ENCODE peak calls at places on chromosomes 13 and 19, in ten cellular contexts. One of them, this sample, is unnamed. For H3K4me1, the result is how much of the 10 kb centered on the place peaks cover.

GRCh38 chr19:58261600-58261967 is 17.2 kb upstream of the ZNF8 start:
- DNase-seq in mesendoderm: peak
- DNase-seq in GM23248: peak
- DNase-seq in H1: no peak
- DNase-seq in A549: no peak
- DNase-seq in IMR-90: no peak
- DNase-seq in OCI-LY7: no peak
- DNase-seq in neural progenitor cell: no peak
- DNase-seq in trophoblast cell: no peak
- DNase-seq in SK-N-SH: no peak
- DNase-seq in this sample: no peak

GRCh38 chr13:72304121-72304745 is 423.2 kb downstream of the MZT1 start:
- DNase-seq in mesendoderm: no peak
- DNase-seq in neural progenitor cell: no peak
- DNase-seq in GM23248: no peak
- DNase-seq in SK-N-SH: no peak
- DNase-seq in A549: no peak
- DNase-seq in OCI-LY7: no peak
- DNase-seq in trophoblast cell: no peak
- DNase-seq in H1: no peak
- DNase-seq in IMR-90: no peak
- DNase-seq in this sample: no peak

GRCh38 chr19:28913626-28914025 is 299.3 kb downstream of the UQCRFS1 start:
- DNase-seq in GM23248: no peak
- DNase-seq in mesendoderm: no peak
- DNase-seq in SK-N-SH: no peak
- DNase-seq in neural progenitor cell: no peak
- DNase-seq in OCI-LY7: no peak
- DNase-seq in A549: no peak
- DNase-seq in H1: no peak
- DNase-seq in IMR-90: no peak
- DNase-seq in trophoblast cell: no peak
- DNase-seq in this sample: no peak

GRCh38 chr19:4058696-4059492 is 7.8 kb downstream of the ZBTB7A start:
- DNase-seq in trophoblast cell: no peak
- DNase-seq in GM23248: peak
- DNase-seq in mesendoderm: no peak
- DNase-seq in H1: no peak
- DNase-seq in OCI-LY7: no peak
- DNase-seq in SK-N-SH: no peak
- DNase-seq in A549: no peak
- DNase-seq in IMR-90: no peak
- DNase-seq in neural progenitor cell: no peak
- DNase-seq in this sample: peak

GRCh38 chr13:98273824-98274786 is 97.0 kb upstream of the RNF113B start:
- DNase-seq in H1: no peak
- DNase-seq in OCI-LY7: no peak
- DNase-seq in neural progenitor cell: peak
- DNase-seq in mesendoderm: peak
- DNase-seq in IMR-90: peak
- DNase-seq in SK-N-SH: no peak
- DNase-seq in A549: no peak
- DNase-seq in trophoblast cell: no peak
- DNase-seq in GM23248: no peak
- DNase-seq in this sample: peak

GRCh38 chr19:10724573-10725071 is 6.7 kb downstream of the DNM2 start:
- DNase-seq in neural progenitor cell: no peak
- DNase-seq in IMR-90: no peak
- DNase-seq in GM23248: peak
- DNase-seq in SK-N-SH: peak
- DNase-seq in H1: no peak
- DNase-seq in A549: no peak
- DNase-seq in trophoblast cell: peak
- DNase-seq in mesendoderm: no peak
- DNase-seq in OCI-LY7: no peak
- DNase-seq in this sample: no peak

GRCh38 chr19:14006766-14007562 is 844 bp upstream of the RFX1 start:
- DNase-seq in neural progenitor cell: no peak
- DNase-seq in OCI-LY7: no peak
- DNase-seq in SK-N-SH: peak
- DNase-seq in H1: no peak
- DNase-seq in GM23248: no peak
- DNase-seq in IMR-90: no peak
- DNase-seq in A549: no peak
- DNase-seq in mesendoderm: no peak
- DNase-seq in trophoblast cell: peak
- DNase-seq in this sample: peak

GRCh38 chr19:49915271-49915670 is 13.7 kb upstream of the ATF5 start:
- DNase-seq in GM23248: no peak
- DNase-seq in SK-N-SH: no peak
- DNase-seq in neural progenitor cell: no peak
- DNase-seq in mesendoderm: no peak
- DNase-seq in IMR-90: no peak
- DNase-seq in trophoblast cell: no peak
- DNase-seq in H1: no peak
- DNase-seq in OCI-LY7: no peak
- DNase-seq in A549: no peak
- DNase-seq in this sample: no peak

GRCh38 chr13:39023761-39024160 is 14.1 kb downstream of the PROSER1 start:
- DNase-seq in SK-N-SH: no peak
- DNase-seq in neural progenitor cell: no peak
- DNase-seq in IMR-90: peak
- DNase-seq in OCI-LY7: no peak
- DNase-seq in H1: no peak
- DNase-seq in A549: no peak
- DNase-seq in trophoblast cell: peak
- DNase-seq in mesendoderm: peak
- DNase-seq in GM23248: no peak
- DNase-seq in this sample: no peak

GRCh38 chr13:39023316-39023715 is 14.6 kb downstream of the PROSER1 start:
- DNase-seq in H1: no peak
- DNase-seq in SK-N-SH: no peak
- DNase-seq in neural progenitor cell: no peak
- DNase-seq in A549: no peak
- DNase-seq in OCI-LY7: no peak
- DNase-seq in mesendoderm: peak
- DNase-seq in IMR-90: peak
- DNase-seq in GM23248: peak
- DNase-seq in trophoblast cell: peak
- DNase-seq in this sample: peak

GRCh38 chr13:39020853-39021462 is 16.9 kb downstream of the PROSER1 start:
- DNase-seq in OCI-LY7: no peak
- DNase-seq in SK-N-SH: no peak
- DNase-seq in trophoblast cell: no peak
- DNase-seq in mesendoderm: no peak
- DNase-seq in H1: no peak
- DNase-seq in IMR-90: no peak
- DNase-seq in A549: no peak
- DNase-seq in neural progenitor cell: no peak
- DNase-seq in GM23248: no peak
- DNase-seq in this sample: no peak

DNA sequence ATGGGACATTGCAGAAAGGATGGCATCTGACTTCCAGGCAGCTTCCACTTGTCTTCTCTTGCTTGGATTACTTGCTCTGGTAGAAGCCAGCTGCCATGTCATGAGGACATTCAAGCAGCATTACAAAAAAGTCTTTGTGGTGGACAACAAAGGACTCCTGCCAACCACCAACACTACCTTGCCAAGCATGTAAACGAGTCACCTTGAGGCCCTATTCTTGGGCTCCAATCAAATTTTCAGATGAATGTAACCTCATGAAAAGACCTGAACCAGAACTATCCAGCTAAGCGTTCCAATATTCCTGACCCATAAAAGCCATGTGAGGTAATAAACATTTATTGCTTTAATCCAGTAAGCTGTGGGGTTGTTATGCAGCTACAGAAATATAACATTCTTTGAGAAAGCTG is 12.5 kb downstream of the PROSER1 start:
- DNase-seq in IMR-90: no peak
- DNase-seq in OCI-LY7: no peak
- DNase-seq in neural progenitor cell: no peak
- DNase-seq in trophoblast cell: no peak
- DNase-seq in A549: no peak
- DNase-seq in mesendoderm: no peak
- DNase-seq in H1: no peak
- DNase-seq in GM23248: peak
- DNase-seq in SK-N-SH: no peak
- DNase-seq in this sample: peak
- H3K4me1 ChIP-seq in IMR-90: under half
- H3K4me1 ChIP-seq in OCI-LY7: under half
- H3K4me1 ChIP-seq in neural progenitor cell: under half
- H3K4me1 ChIP-seq in trophoblast cell: under half
- H3K4me1 ChIP-seq in A549: under half
- H3K4me1 ChIP-seq in mesendoderm: under half
- H3K4me1 ChIP-seq in H1: under half
- H3K4me1 ChIP-seq in GM23248: under half
- H3K4me1 ChIP-seq in SK-N-SH: under half
- H3K4me1 ChIP-seq in this sample: under half

DNA sequence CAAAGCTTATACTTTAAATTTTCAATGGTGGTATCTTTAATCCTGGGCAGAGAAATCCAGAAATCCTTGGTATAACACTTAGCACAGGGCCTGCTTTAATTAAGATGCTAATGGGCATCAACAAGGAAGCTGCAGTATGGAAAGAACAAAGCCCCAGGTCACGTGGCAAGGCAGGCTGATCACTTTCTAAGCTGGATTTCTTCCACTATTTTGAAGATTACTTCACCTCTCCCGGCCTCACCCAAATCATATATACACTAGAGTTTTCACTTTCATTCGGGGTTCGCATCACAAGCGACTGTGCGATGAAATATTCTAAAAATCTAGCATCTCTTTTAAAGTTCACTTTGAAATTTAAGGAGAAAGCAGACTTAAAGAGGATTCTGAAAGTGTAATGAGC is 71.8 kb downstream of the STARD13 start:
- DNase-seq in SK-N-SH: no peak
- DNase-seq in IMR-90: peak
- DNase-seq in trophoblast cell: no peak
- DNase-seq in neural progenitor cell: peak
- DNase-seq in mesendoderm: no peak
- DNase-seq in GM23248: peak
- DNase-seq in A549: no peak
- DNase-seq in H1: no peak
- DNase-seq in OCI-LY7: no peak
- DNase-seq in this sample: peak
- H3K4me2 ChIP-seq in SK-N-SH: peak
- H3K4me2 ChIP-seq in IMR-90: peak
- H3K4me2 ChIP-seq in trophoblast cell: no peak
- H3K4me2 ChIP-seq in neural progenitor cell: peak
- H3K4me2 ChIP-seq in mesendoderm: no peak
- H3K4me2 ChIP-seq in GM23248: peak
- H3K4me2 ChIP-seq in A549: no peak
- H3K4me2 ChIP-seq in H1: peak
- H3K4me2 ChIP-seq in OCI-LY7: no peak
- H3K4me2 ChIP-seq in this sample: peak

GRCh38 chr13:49996166-49996915 is 501 bp upstream of the TRIM13 start:
- DNase-seq in GM23248: peak
- DNase-seq in IMR-90: peak
- DNase-seq in OCI-LY7: peak
- DNase-seq in A549: peak
- DNase-seq in neural progenitor cell: peak
- DNase-seq in trophoblast cell: peak
- DNase-seq in SK-N-SH: peak
- DNase-seq in H1: peak
- DNase-seq in mesendoderm: peak
- DNase-seq in this sample: peak

GRCh38 chr13:49996951-49997895 is at the start of gene TRIM13:
- DNase-seq in OCI-LY7: peak
- DNase-seq in IMR-90: peak
- DNase-seq in A549: peak
- DNase-seq in GM23248: peak
- DNase-seq in mesendoderm: peak
- DNase-seq in trophoblast cell: peak
- DNase-seq in SK-N-SH: peak
- DNase-seq in neural progenitor cell: peak
- DNase-seq in H1: peak
- DNase-seq in this sample: peak

GRCh38 chr13:49995535-49996165 is 1.2 kb upstream of the TRIM13 start:
- DNase-seq in SK-N-SH: peak
- DNase-seq in mesendoderm: peak
- DNase-seq in GM23248: peak
- DNase-seq in A549: no peak
- DNase-seq in IMR-90: no peak
- DNase-seq in trophoblast cell: no peak
- DNase-seq in H1: no peak
- DNase-seq in OCI-LY7: no peak
- DNase-seq in neural progenitor cell: no peak
- DNase-seq in this sample: peak

GRCh38 chr13:49998714-49999624 is 2.1 kb downstream of the TRIM13 start:
- DNase-seq in OCI-LY7: no peak
- DNase-seq in IMR-90: no peak
- DNase-seq in SK-N-SH: no peak
- DNase-seq in mesendoderm: peak
- DNase-seq in A549: no peak
- DNase-seq in trophoblast cell: no peak
- DNase-seq in neural progenitor cell: no peak
- DNase-seq in GM23248: no peak
- DNase-seq in H1: peak
- DNase-seq in this sample: peak

GRCh38 chr13:49997935-49998334 is 1.1 kb downstream of the TRIM13 start:
- DNase-seq in neural progenitor cell: no peak
- DNase-seq in A549: no peak
- DNase-seq in OCI-LY7: peak
- DNase-seq in SK-N-SH: no peak
- DNase-seq in IMR-90: no peak
- DNase-seq in mesendoderm: peak
- DNase-seq in GM23248: peak
- DNase-seq in H1: no peak
- DNase-seq in trophoblast cell: no peak
- DNase-seq in this sample: peak
- H3K4me1 ChIP-seq in neural progenitor cell: under half
- H3K4me1 ChIP-seq in A549: under half
- H3K4me1 ChIP-seq in OCI-LY7: under half
- H3K4me1 ChIP-seq in SK-N-SH: under half
- H3K4me1 ChIP-seq in IMR-90: under half
- H3K4me1 ChIP-seq in mesendoderm: under half
- H3K4me1 ChIP-seq in GM23248: under half
- H3K4me1 ChIP-seq in H1: under half
- H3K4me1 ChIP-seq in trophoblast cell: under half
- H3K4me1 ChIP-seq in this sample: under half

DNA sequence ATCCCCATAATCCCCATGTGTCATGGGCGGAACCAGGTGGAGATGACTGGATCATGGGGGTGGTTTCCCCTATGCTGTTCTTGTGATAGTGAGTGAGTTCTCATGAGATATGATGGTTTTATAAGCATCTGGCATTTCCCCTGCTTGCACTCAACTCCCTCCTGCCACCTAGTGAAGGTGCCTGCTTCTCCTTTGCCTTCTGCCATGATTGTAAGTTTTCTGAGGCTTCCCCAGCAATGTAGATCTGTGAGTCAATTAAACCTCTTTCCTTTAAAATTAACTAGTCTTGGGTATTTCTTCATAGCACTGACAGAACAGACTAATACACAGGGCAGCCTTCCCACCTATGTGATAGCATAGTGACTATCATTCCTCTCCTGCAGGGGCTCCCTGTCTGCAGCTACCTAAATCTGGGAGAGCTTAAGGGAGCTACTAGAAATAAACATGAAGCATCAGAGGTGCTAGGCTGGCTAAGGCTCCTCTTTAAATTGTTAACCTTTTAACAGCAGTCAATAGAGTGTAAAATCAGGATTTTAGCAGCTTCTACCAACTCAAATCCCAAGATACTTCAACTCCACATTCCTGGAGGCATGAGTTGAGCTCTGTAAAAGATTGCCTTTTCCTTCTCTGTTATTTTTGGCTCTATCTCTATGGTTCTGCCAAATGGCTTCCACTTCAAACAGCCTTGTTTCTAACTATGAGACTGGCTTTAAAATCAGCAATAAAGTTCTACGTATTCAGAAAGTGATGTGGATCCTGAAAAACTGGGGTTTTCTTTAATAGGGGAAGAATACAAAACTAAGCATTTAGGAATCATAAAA is 112.3 kb downstream of the VWA8 start:
- DNase-seq in H1: no peak
- DNase-seq in mesendoderm: peak
- DNase-seq in trophoblast cell: no peak
- DNase-seq in IMR-90: peak
- DNase-seq in neural progenitor cell: no peak
- DNase-seq in SK-N-SH: no peak
- DNase-seq in OCI-LY7: no peak
- DNase-seq in GM23248: peak
- DNase-seq in A549: no peak
- DNase-seq in this sample: no peak
- H3K4me2 ChIP-seq in H1: no peak
- H3K4me2 ChIP-seq in mesendoderm: no peak
- H3K4me2 ChIP-seq in trophoblast cell: no peak
- H3K4me2 ChIP-seq in IMR-90: no peak
- H3K4me2 ChIP-seq in neural progenitor cell: no peak
- H3K4me2 ChIP-seq in SK-N-SH: peak
- H3K4me2 ChIP-seq in OCI-LY7: no peak
- H3K4me2 ChIP-seq in GM23248: no peak
- H3K4me2 ChIP-seq in A549: no peak
- H3K4me2 ChIP-seq in this sample: no peak